ENCODE peak calls at places on chromosomes 3 and 15, in nine cellular contexts. One of them, this sample, is unnamed.

GRCh38 chr3:172107403-172107802 is 68.0 kb downstream of the FNDC3B start:
- DNase-seq in fibroblast of mammary gland: peak
- DNase-seq in left lung: no peak
- DNase-seq in fibroblast of the aortic adventitia: no peak
- DNase-seq in ovary: no peak
- DNase-seq in IMR-90: no peak
- DNase-seq in AG10803: peak
- DNase-seq in HFF-Myc: no peak
- DNase-seq in GM12865: peak
- DNase-seq in this sample: no peak

GRCh38 chr3:134354612-134355275 is 19.5 kb downstream of the AMOTL2 start:
- DNase-seq in fibroblast of mammary gland: no peak
- DNase-seq in left lung: no peak
- DNase-seq in fibroblast of the aortic adventitia: peak
- DNase-seq in ovary: no peak
- DNase-seq in IMR-90: no peak
- DNase-seq in AG10803: peak
- DNase-seq in HFF-Myc: no peak
- DNase-seq in GM12865: no peak
- DNase-seq in this sample: no peak

GRCh38 chr15:29822685-29823459 is 604 bp upstream of the TJP1 start:
- DNase-seq in fibroblast of mammary gland: peak
- DNase-seq in left lung: peak
- DNase-seq in fibroblast of the aortic adventitia: peak
- DNase-seq in ovary: no peak
- DNase-seq in IMR-90: peak
- DNase-seq in AG10803: peak
- DNase-seq in HFF-Myc: no peak
- DNase-seq in GM12865: no peak
- DNase-seq in this sample: peak

GRCh38 chr3:83902842-83903241 is 1055.9 kb upstream of the CADM2 start:
- DNase-seq in fibroblast of mammary gland: no peak
- DNase-seq in left lung: no peak
- DNase-seq in fibroblast of the aortic adventitia: no peak
- DNase-seq in ovary: no peak
- DNase-seq in IMR-90: no peak
- DNase-seq in AG10803: no peak
- DNase-seq in HFF-Myc: no peak
- DNase-seq in GM12865: no peak
- DNase-seq in this sample: no peak

GRCh38 chr15:73631915-73632669 is 1.1 kb downstream of the NPTN start:
- DNase-seq in fibroblast of mammary gland: peak
- DNase-seq in left lung: no peak
- DNase-seq in fibroblast of the aortic adventitia: peak
- DNase-seq in ovary: peak
- DNase-seq in IMR-90: peak
- DNase-seq in AG10803: peak
- DNase-seq in HFF-Myc: no peak
- DNase-seq in GM12865: peak
- DNase-seq in this sample: peak

GRCh38 chr3:151410891-151411559 is 26.5 kb upstream of the P2RY12 start:
- DNase-seq in fibroblast of mammary gland: peak
- DNase-seq in left lung: peak
- DNase-seq in fibroblast of the aortic adventitia: peak
- DNase-seq in ovary: no peak
- DNase-seq in IMR-90: peak
- DNase-seq in AG10803: peak
- DNase-seq in HFF-Myc: no peak
- DNase-seq in GM12865: no peak
- DNase-seq in this sample: peak

GRCh38 chr3:4741106-4741403 is 238.2 kb upstream of the BHLHE40 start:
- DNase-seq in fibroblast of mammary gland: no peak
- DNase-seq in left lung: no peak
- DNase-seq in fibroblast of the aortic adventitia: no peak
- DNase-seq in ovary: no peak
- DNase-seq in IMR-90: no peak
- DNase-seq in AG10803: no peak
- DNase-seq in HFF-Myc: no peak
- DNase-seq in GM12865: no peak
- DNase-seq in this sample: no peak

GRCh38 chr3:187889601-187890404 is 144.5 kb upstream of the BCL6 start:
- DNase-seq in fibroblast of mammary gland: peak
- DNase-seq in left lung: no peak
- DNase-seq in fibroblast of the aortic adventitia: no peak
- DNase-seq in ovary: no peak
- DNase-seq in IMR-90: no peak
- DNase-seq in AG10803: no peak
- DNase-seq in HFF-Myc: no peak
- DNase-seq in GM12865: no peak
- DNase-seq in this sample: peak

GRCh38 chr15:68633181-68634121 is 54.7 kb downstream of the CORO2B start:
- DNase-seq in fibroblast of mammary gland: no peak
- DNase-seq in left lung: no peak
- DNase-seq in fibroblast of the aortic adventitia: no peak
- DNase-seq in ovary: no peak
- DNase-seq in IMR-90: no peak
- DNase-seq in AG10803: no peak
- DNase-seq in HFF-Myc: no peak
- DNase-seq in GM12865: no peak
- DNase-seq in this sample: no peak

GRCh38 chr15:34708422-34708821 is 46.4 kb downstream of the GJD2 start:
- DNase-seq in fibroblast of mammary gland: peak
- DNase-seq in left lung: no peak
- DNase-seq in fibroblast of the aortic adventitia: peak
- DNase-seq in ovary: no peak
- DNase-seq in IMR-90: peak
- DNase-seq in AG10803: peak
- DNase-seq in HFF-Myc: peak
- DNase-seq in GM12865: peak
- DNase-seq in this sample: peak

GRCh38 chr3:125310623-125311076 is 64.5 kb downstream of the ZNF148 start:
- DNase-seq in fibroblast of mammary gland: no peak
- DNase-seq in left lung: no peak
- DNase-seq in fibroblast of the aortic adventitia: no peak
- DNase-seq in ovary: no peak
- DNase-seq in IMR-90: no peak
- DNase-seq in AG10803: no peak
- DNase-seq in HFF-Myc: no peak
- DNase-seq in GM12865: peak
- DNase-seq in this sample: no peak

GRCh38 chr3:107985496-107985895 is 105.3 kb downstream of the CD47 start:
- DNase-seq in fibroblast of mammary gland: no peak
- DNase-seq in left lung: no peak
- DNase-seq in fibroblast of the aortic adventitia: no peak
- DNase-seq in ovary: no peak
- DNase-seq in IMR-90: no peak
- DNase-seq in AG10803: no peak
- DNase-seq in HFF-Myc: no peak
- DNase-seq in GM12865: peak
- DNase-seq in this sample: no peak

GRCh38 chr15:77851696-77852095 is 219.0 kb upstream of the LINGO1 start:
- DNase-seq in fibroblast of mammary gland: no peak
- DNase-seq in left lung: no peak
- DNase-seq in fibroblast of the aortic adventitia: no peak
- DNase-seq in ovary: no peak
- DNase-seq in IMR-90: no peak
- DNase-seq in AG10803: no peak
- DNase-seq in HFF-Myc: no peak
- DNase-seq in GM12865: no peak
- DNase-seq in this sample: no peak

GRCh38 chr15:77853008-77853328 is 220.3 kb upstream of the LINGO1 start:
- DNase-seq in fibroblast of mammary gland: no peak
- DNase-seq in left lung: no peak
- DNase-seq in fibroblast of the aortic adventitia: no peak
- DNase-seq in ovary: no peak
- DNase-seq in IMR-90: no peak
- DNase-seq in AG10803: no peak
- DNase-seq in HFF-Myc: no peak
- DNase-seq in GM12865: no peak
- DNase-seq in this sample: no peak

GRCh38 chr15:77852241-77853007 is 219.7 kb upstream of the LINGO1 start:
- DNase-seq in fibroblast of mammary gland: no peak
- DNase-seq in left lung: no peak
- DNase-seq in fibroblast of the aortic adventitia: no peak
- DNase-seq in ovary: no peak
- DNase-seq in IMR-90: no peak
- DNase-seq in AG10803: no peak
- DNase-seq in HFF-Myc: no peak
- DNase-seq in GM12865: no peak
- DNase-seq in this sample: no peak

GRCh38 chr15:77853910-77854309 is 221.2 kb upstream of the LINGO1 start:
- DNase-seq in fibroblast of mammary gland: no peak
- DNase-seq in left lung: peak
- DNase-seq in fibroblast of the aortic adventitia: no peak
- DNase-seq in ovary: no peak
- DNase-seq in IMR-90: no peak
- DNase-seq in AG10803: no peak
- DNase-seq in HFF-Myc: no peak
- DNase-seq in GM12865: no peak
- DNase-seq in this sample: no peak

DNA sequence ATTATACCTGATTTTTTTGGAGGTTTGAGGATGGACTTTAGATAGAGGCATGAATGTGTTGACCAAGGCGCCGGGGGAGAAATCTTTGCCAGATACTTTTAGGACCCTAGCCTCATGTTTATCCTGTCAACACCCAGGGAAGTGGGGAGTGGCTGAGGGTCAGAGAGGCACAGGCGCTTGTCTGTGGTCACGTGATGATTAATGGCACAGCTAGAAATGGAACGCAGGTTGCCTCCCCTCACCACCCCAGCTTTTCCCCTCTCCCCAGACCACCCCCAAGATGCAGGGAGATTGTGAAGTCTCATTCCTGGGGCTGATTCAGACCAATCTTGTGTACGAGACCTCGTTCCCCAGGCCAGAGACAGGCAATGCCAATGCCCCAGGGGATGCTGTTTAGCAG is 218.4 kb upstream of the LINGO1 start:
- DNase-seq in fibroblast of mammary gland: no peak
- DNase-seq in left lung: no peak
- DNase-seq in fibroblast of the aortic adventitia: no peak
- DNase-seq in ovary: no peak
- DNase-seq in IMR-90: no peak
- DNase-seq in AG10803: no peak
- DNase-seq in HFF-Myc: no peak
- DNase-seq in GM12865: no peak
- DNase-seq in this sample: no peak
- H3K4me3 ChIP-seq in fibroblast of mammary gland: no peak
- H3K4me3 ChIP-seq in left lung: no peak
- H3K4me3 ChIP-seq in fibroblast of the aortic adventitia: no peak
- H3K4me3 ChIP-seq in ovary: no peak
- H3K4me3 ChIP-seq in IMR-90: no peak
- H3K4me3 ChIP-seq in AG10803: no peak
- H3K4me3 ChIP-seq in HFF-Myc: no peak
- H3K4me3 ChIP-seq in GM12865: no peak
- H3K4me3 ChIP-seq in this sample: no peak

DNA sequence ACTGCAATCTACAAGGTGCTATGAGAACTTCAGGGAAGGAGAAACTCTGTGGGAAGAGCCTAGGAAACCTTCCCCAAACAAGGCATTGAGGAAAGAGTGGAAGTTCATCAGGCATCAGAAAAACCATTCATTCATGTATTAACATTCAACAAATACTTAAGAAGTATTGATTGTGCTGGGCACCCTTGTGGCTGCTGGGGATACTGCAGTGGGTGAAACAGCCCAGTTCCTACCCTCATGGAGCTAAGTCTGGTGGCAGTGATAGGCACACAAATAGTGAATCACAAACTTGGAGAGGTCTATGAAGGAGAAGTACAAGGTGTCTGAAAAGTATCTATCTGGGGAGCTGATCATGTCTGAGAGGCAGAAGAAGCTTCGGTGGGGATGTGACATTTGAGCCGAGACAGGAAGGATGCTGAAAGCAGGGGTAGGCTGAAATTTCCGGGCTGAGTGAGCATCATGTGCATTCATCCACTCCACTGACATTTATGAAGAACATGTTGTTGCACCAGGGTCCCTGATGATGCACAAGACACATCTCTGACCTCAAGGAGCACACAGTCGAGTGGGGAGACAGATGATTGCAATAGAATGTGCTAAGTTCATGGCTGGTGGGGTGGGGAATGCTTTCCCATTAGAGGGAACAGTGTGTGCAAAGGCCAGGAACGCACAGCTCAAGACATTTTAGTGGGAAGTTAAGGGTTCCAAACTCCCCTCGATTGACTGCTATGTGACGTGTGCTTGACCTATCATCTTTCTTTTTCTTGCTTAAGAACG is 309.0 kb upstream of the ICE2 start:
- DNase-seq in fibroblast of mammary gland: peak
- DNase-seq in left lung: no peak
- DNase-seq in fibroblast of the aortic adventitia: no peak
- DNase-seq in ovary: no peak
- DNase-seq in IMR-90: no peak
- DNase-seq in AG10803: no peak
- DNase-seq in HFF-Myc: no peak
- DNase-seq in GM12865: peak
- DNase-seq in this sample: no peak
- TF ChIP-seq CTCF in fibroblast of mammary gland: peak
- TF ChIP-seq CTCF in left lung: no peak
- TF ChIP-seq CTCF in fibroblast of the aortic adventitia: peak
- TF ChIP-seq CTCF in ovary: no peak
- TF ChIP-seq CTCF in IMR-90: peak
- TF ChIP-seq CTCF in AG10803: peak
- TF ChIP-seq CTCF in HFF-Myc: peak
- TF ChIP-seq CTCF in GM12865: peak
- TF ChIP-seq CTCF in this sample: peak

GRCh38 chr15:31346367-31347066 is 19.9 kb downstream of the KLF13 start:
- DNase-seq in fibroblast of mammary gland: no peak
- DNase-seq in left lung: no peak
- DNase-seq in fibroblast of the aortic adventitia: no peak
- DNase-seq in ovary: no peak
- DNase-seq in IMR-90: no peak
- DNase-seq in AG10803: no peak
- DNase-seq in HFF-Myc: no peak
- DNase-seq in GM12865: peak
- DNase-seq in this sample: no peak
- H3K4me3 ChIP-seq in fibroblast of mammary gland: no peak
- H3K4me3 ChIP-seq in left lung: no peak
- H3K4me3 ChIP-seq in fibroblast of the aortic adventitia: no peak
- H3K4me3 ChIP-seq in ovary: no peak
- H3K4me3 ChIP-seq in IMR-90: no peak
- H3K4me3 ChIP-seq in AG10803: no peak
- H3K4me3 ChIP-seq in HFF-Myc: no peak
- H3K4me3 ChIP-seq in GM12865: peak
- H3K4me3 ChIP-seq in this sample: no peak

GRCh38 chr3:94234177-94234788 is 171.4 kb downstream of the NSUN3 start:
- DNase-seq in fibroblast of mammary gland: peak
- DNase-seq in left lung: no peak
- DNase-seq in fibroblast of the aortic adventitia: peak
- DNase-seq in ovary: no peak
- DNase-seq in IMR-90: peak
- DNase-seq in AG10803: peak
- DNase-seq in HFF-Myc: peak
- DNase-seq in GM12865: peak
- DNase-seq in this sample: peak
- TF ChIP-seq CTCF in fibroblast of mammary gland: peak
- TF ChIP-seq CTCF in left lung: peak
- TF ChIP-seq CTCF in fibroblast of the aortic adventitia: peak
- TF ChIP-seq CTCF in ovary: no peak
- TF ChIP-seq CTCF in IMR-90: peak
- TF ChIP-seq CTCF in AG10803: peak
- TF ChIP-seq CTCF in HFF-Myc: peak
- TF ChIP-seq CTCF in GM12865: peak
- TF ChIP-seq CTCF in this sample: peak